ENCODE peak calls at places on chromosomes 1 and 21, in four cellular contexts. One of them, this sample, is unnamed.

GRCh38 chr1:84298336-84298687 is 3.2 kb upstream of the SAMD13 start:
- DNase-seq in adrenal gland: peak; percentile 70
- DNase-seq in endothelial cell of umbilical vein: peak; percentile 61
- DNase-seq in esophagus squamous epithelium: no peak
- DNase-seq in this sample: peak; percentile 69

GRCh38 chr1:78561856-78562255 is 58.4 kb upstream of the IFI44L start:
- DNase-seq in adrenal gland: no peak
- DNase-seq in endothelial cell of umbilical vein: no peak
- DNase-seq in esophagus squamous epithelium: no peak
- DNase-seq in this sample: no peak

GRCh38 chr1:77467741-77468140 is 185.9 kb downstream of the AK5 start:
- DNase-seq in adrenal gland: no peak
- DNase-seq in endothelial cell of umbilical vein: no peak
- DNase-seq in esophagus squamous epithelium: no peak
- DNase-seq in this sample: no peak

GRCh38 chr21:42547001-42547905 is 33.6 kb downstream of the SLC37A1 start:
- DNase-seq in endothelial cell of umbilical vein: no peak
- DNase-seq in esophagus squamous epithelium: no peak
- DNase-seq in adrenal gland: no peak
- DNase-seq in this sample: peak; percentile 83

GRCh38 chr1:9746651-9747050 is 77.1 kb downstream of the CLSTN1 start:
- DNase-seq in adrenal gland: no peak
- DNase-seq in esophagus squamous epithelium: no peak
- DNase-seq in endothelial cell of umbilical vein: no peak
- DNase-seq in this sample: no peak

GRCh38 chr21:27321791-27322190 is 354.9 kb upstream of the ADAMTS5 start:
- DNase-seq in esophagus squamous epithelium: no peak
- DNase-seq in endothelial cell of umbilical vein: no peak
- DNase-seq in adrenal gland: no peak
- DNase-seq in this sample: no peak

GRCh38 chr21:42534361-42534900 is 20.8 kb downstream of the SLC37A1 start:
- DNase-seq in endothelial cell of umbilical vein: no peak
- DNase-seq in adrenal gland: peak; percentile 43
- DNase-seq in esophagus squamous epithelium: no peak
- DNase-seq in this sample: no peak

GRCh38 chr1:99250724-99251123 is 13.6 kb upstream of the PLPPR4 start:
- DNase-seq in esophagus squamous epithelium: no peak
- DNase-seq in adrenal gland: no peak
- DNase-seq in endothelial cell of umbilical vein: no peak
- DNase-seq in this sample: no peak

GRCh38 chr1:158191299-158191698 is 10.6 kb downstream of the CD1D start:
- DNase-seq in esophagus squamous epithelium: no peak
- DNase-seq in endothelial cell of umbilical vein: no peak
- DNase-seq in adrenal gland: no peak
- DNase-seq in this sample: no peak

GRCh38 chr21:17371470-17371869 is 141.4 kb upstream of the CXADR start:
- DNase-seq in esophagus squamous epithelium: no peak
- DNase-seq in endothelial cell of umbilical vein: no peak
- DNase-seq in adrenal gland: no peak
- DNase-seq in this sample: no peak

GRCh38 chr21:38151021-38151645 is 105.7 kb upstream of the KCNJ15 start:
- DNase-seq in esophagus squamous epithelium: no peak
- DNase-seq in endothelial cell of umbilical vein: no peak
- DNase-seq in adrenal gland: no peak
- DNase-seq in this sample: no peak

GRCh38 chr1:219659682-219660081 is 46.8 kb upstream of the ZC3H11B start:
- DNase-seq in adrenal gland: no peak
- DNase-seq in endothelial cell of umbilical vein: no peak
- DNase-seq in esophagus squamous epithelium: no peak
- DNase-seq in this sample: no peak

GRCh38 chr1:47555307-47555706 is 117.5 kb downstream of the FOXD2 start:
- DNase-seq in endothelial cell of umbilical vein: no peak
- DNase-seq in esophagus squamous epithelium: no peak
- DNase-seq in adrenal gland: no peak
- DNase-seq in this sample: no peak

GRCh38 chr1:181676269-181676668 is 193.0 kb downstream of the CACNA1E start:
- DNase-seq in esophagus squamous epithelium: no peak
- DNase-seq in adrenal gland: no peak
- DNase-seq in endothelial cell of umbilical vein: no peak
- DNase-seq in this sample: peak; percentile 27

GRCh38 chr1:30014031-30014430 is 709.4 kb downstream of the MATN1 start:
- DNase-seq in endothelial cell of umbilical vein: no peak
- DNase-seq in adrenal gland: no peak
- DNase-seq in esophagus squamous epithelium: no peak
- DNase-seq in this sample: no peak

GRCh38 chr1:114352797-114353196 is 158.2 kb downstream of the TRIM33 start:
- DNase-seq in adrenal gland: no peak
- DNase-seq in esophagus squamous epithelium: no peak
- DNase-seq in endothelial cell of umbilical vein: no peak
- DNase-seq in this sample: no peak

GRCh38 chr1:156145622-156146005 is 7.8 kb upstream of the SEMA4A start:
- DNase-seq in endothelial cell of umbilical vein: no peak
- DNase-seq in adrenal gland: no peak
- DNase-seq in esophagus squamous epithelium: no peak
- DNase-seq in this sample: no peak
- TF ChIP-seq POLR2A in endothelial cell of umbilical vein: no peak
- TF ChIP-seq POLR2A in adrenal gland: no peak
- TF ChIP-seq POLR2A in esophagus squamous epithelium: no peak
- TF ChIP-seq POLR2A in this sample: no peak

GRCh38 chr1:91021686-91022517 is at the start of gene ZNF644:
- DNase-seq in adrenal gland: peak; percentile 91
- DNase-seq in esophagus squamous epithelium: peak; percentile 64
- DNase-seq in endothelial cell of umbilical vein: peak; percentile 84
- DNase-seq in this sample: peak; percentile 93
- TF ChIP-seq POLR2A in adrenal gland: peak; percentile 79
- TF ChIP-seq POLR2A in esophagus squamous epithelium: peak; percentile 46
- TF ChIP-seq POLR2A in endothelial cell of umbilical vein: peak; percentile 53
- TF ChIP-seq POLR2A in this sample: peak; percentile 89

DNA sequence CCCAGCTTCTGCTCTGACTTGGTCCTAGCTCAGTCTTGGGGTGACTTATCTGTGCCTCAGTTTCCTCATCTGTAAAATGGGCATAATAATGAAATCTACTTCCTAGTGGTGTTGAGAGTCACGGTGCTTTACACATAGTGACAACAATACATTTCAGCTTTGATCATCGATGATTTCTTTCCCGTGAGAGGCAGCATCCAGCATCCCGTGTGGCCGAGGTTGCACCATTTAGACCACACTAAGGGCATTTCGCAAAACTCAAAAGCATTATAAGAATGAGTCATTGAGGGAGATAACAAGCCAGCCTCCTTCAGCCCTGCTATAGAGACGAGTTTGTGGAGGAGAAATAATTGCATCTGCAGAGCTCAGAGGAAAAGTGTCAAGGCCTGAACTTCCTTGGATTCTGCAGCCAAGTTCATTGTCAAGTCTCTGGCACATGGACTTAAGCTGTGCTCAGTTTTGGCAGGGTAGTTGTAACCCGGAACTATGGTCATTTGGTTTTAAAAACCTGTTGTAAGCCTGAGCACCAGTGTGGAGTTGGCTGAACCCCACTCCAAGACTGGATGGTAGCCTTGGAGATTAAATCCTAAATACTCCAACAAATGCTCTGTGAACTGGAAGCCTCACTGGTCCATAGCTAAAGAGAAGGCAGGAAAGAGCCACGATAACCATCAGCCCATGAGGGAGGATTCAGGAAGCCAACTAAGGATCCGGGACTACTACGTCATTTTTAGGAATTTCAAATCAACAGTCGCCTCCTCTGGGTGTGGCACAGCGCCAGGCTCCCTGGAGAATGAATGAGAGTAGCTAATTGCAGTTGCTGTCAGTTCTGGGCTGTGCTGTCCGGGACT is 64.2 kb downstream of the TCP10L start:
- DNase-seq in adrenal gland: peak; percentile 48
- DNase-seq in endothelial cell of umbilical vein: peak; percentile 98
- DNase-seq in esophagus squamous epithelium: no peak
- DNase-seq in this sample: no peak
- TF ChIP-seq POLR2A in adrenal gland: no peak
- TF ChIP-seq POLR2A in endothelial cell of umbilical vein: peak; percentile 59
- TF ChIP-seq POLR2A in esophagus squamous epithelium: no peak
- TF ChIP-seq POLR2A in this sample: no peak

DNA sequence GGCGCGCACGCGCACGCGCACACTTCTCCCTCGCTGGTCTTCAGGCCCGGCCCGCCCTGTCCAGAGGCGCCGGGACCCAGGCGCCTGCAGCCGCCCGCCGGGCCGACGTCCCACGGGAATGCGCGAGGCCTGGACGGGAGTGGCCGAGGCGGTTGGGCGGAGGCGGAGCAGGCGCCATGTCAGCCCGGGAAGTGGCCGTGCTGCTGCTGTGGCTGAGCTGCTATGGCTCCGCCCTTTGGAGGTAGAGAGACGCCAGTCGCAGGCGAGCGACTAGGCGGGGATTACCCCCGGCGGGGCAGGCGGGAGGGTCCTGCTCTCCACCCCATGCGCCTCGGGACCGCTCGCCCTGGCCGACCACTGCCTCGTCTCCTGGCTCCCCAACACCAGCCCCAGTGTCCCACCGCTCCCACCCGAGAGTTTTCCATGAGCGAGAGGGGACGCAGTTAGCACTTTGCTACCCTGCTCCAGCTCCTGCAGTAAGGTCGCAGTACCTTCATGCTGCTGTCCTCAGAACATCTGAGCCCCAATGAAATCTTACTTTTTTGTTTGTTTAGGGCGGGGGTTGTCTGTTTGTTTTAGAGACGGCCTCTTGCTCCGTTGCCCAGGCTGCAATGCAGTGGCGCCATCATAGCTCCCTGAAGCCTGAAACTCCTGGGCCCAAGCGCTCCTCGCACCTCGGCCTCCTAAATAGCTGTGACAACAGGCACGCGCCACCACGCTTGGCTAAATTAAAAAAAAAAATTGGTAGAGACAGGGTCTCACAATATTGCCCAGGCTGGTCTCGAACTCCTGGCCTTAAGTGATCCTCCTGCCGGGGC is at the start of gene CATSPERE:
- DNase-seq in adrenal gland: peak; percentile 89
- DNase-seq in esophagus squamous epithelium: peak; percentile 14
- DNase-seq in endothelial cell of umbilical vein: peak; percentile 93
- DNase-seq in this sample: peak; percentile 81
- TF ChIP-seq POLR2A in adrenal gland: peak; percentile 84
- TF ChIP-seq POLR2A in esophagus squamous epithelium: no peak
- TF ChIP-seq POLR2A in endothelial cell of umbilical vein: peak; percentile 84
- TF ChIP-seq POLR2A in this sample: peak; percentile 66

GRCh38 chr1:234371414-234371813 is 1.8 kb upstream of the COA6 start:
- DNase-seq in endothelial cell of umbilical vein: no peak
- DNase-seq in adrenal gland: no peak
- DNase-seq in esophagus squamous epithelium: no peak
- DNase-seq in this sample: no peak

GRCh38 chr1:234373938-234374240 is 633 bp downstream of the COA6 start:
- DNase-seq in endothelial cell of umbilical vein: no peak
- DNase-seq in esophagus squamous epithelium: no peak
- DNase-seq in adrenal gland: no peak
- DNase-seq in this sample: peak; percentile 84

GRCh38 chr1:234375672-234376071 is 2.4 kb downstream of the COA6 start:
- DNase-seq in esophagus squamous epithelium: no peak
- DNase-seq in adrenal gland: no peak
- DNase-seq in endothelial cell of umbilical vein: no peak
- DNase-seq in this sample: no peak

GRCh38 chr1:234372011-234372757 is 1.1 kb upstream of the COA6 start:
- DNase-seq in esophagus squamous epithelium: no peak
- DNase-seq in endothelial cell of umbilical vein: peak; percentile 6
- DNase-seq in adrenal gland: no peak
- DNase-seq in this sample: peak; percentile 56

DNA sequence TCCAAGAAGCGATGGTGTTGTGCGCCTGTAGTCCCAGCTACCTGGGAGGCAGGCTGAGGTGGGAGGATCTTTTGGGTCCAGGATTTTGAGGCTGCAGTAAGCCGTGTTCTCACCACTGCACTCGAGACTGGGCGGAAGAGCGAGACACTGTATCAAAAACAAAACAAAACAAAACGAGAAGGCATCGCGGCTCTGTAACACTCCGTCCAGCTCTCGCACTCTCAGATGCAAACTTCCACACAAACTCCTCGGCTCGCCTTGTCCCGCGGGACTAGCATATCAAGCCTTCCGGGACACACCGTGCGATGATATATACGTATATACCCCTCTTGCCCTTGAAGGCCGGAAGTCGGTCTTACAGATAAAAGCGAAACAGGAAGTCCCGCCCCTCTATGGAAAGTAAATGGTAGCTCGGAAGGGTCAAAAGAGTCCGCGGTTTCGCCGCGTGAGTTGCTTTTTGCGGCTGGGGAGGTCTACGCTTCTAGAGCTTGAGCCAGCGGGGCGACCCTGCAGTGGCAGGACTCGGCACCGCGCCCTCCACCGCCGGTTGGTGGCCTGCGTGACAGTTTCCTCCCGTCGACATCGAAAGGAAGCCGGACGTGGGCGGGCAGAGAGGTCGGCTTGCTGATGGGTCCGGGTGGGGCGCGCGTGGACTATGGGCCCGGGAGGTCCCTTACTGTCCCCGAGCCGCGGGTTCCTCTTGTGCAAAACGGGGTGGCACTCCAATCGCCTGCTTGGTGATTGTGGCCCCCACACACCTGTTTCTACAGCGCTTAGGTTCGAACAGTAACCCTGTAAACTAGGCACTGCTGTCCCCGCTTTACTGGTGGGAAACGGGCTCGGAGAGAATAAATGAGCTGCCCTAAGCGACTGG is at the start of gene COA6:
- DNase-seq in endothelial cell of umbilical vein: peak; percentile 97
- DNase-seq in adrenal gland: peak; percentile 90
- DNase-seq in esophagus squamous epithelium: peak; percentile 87
- DNase-seq in this sample: peak; percentile 97
- TF ChIP-seq POLR2A in endothelial cell of umbilical vein: peak; percentile 89
- TF ChIP-seq POLR2A in adrenal gland: peak; percentile 11
- TF ChIP-seq POLR2A in esophagus squamous epithelium: peak; percentile 79
- TF ChIP-seq POLR2A in this sample: peak; percentile 99

GRCh38 chr1:39391741-39392679 is 99.4 kb upstream of the BMP8A start:
- DNase-seq in adrenal gland: no peak
- DNase-seq in endothelial cell of umbilical vein: peak; percentile 93
- DNase-seq in esophagus squamous epithelium: no peak
- DNase-seq in this sample: no peak
- TF ChIP-seq POLR2A in adrenal gland: no peak
- TF ChIP-seq POLR2A in endothelial cell of umbilical vein: peak; percentile 36
- TF ChIP-seq POLR2A in esophagus squamous epithelium: no peak
- TF ChIP-seq POLR2A in this sample: no peak